ENCODE peak calls at places on chromosomes 7 and 10, in six cellular contexts. P is HTR-8/SVneo; Q is sciatic nerve; D is activated CD4-positive, alpha-beta T cell treated with anti-CD3 and anti-CD28 coated beads, Interleukin-2, amount 10 ng/mL, durations not matched to agents 7 days and 5 days; U is NCI-H1092; Y is lower lobe of right lung. S is an unnamed sample.

GRCh38 chr7:78794101-78794500 is 659.4 kb downstream of the MAGI2 start:
- DNase-seq in Q (no peak), P (no peak), Y (no peak), D (no peak), U (no peak), S (no peak)

GRCh38 chr7:82559203-82559805 is 115.7 kb upstream of the CACNA2D1 start:
- DNase-seq in Q (no peak), Y (no peak), D (no peak), U (peak; percentile 98), P (no peak), S (no peak)

GRCh38 chr10:99357691-99358090 is 28.5 kb downstream of the CNNM1 start:
- DNase-seq in U (no peak), Q (no peak), P (no peak), Y (no peak), D (no peak), S (no peak)

GRCh38 chr7:1087952-1088920 is at the start of gene GPER1:
- DNase-seq in U (no peak), P (no peak), D (no peak), Q (peak; percentile 73), Y (peak; percentile 71), S (no peak)

GRCh38 chr10:71244638-71245419 is 32.5 kb downstream of the UNC5B start:
- DNase-seq in D (no peak), Q (peak; percentile 76), P (no peak), Y (peak; percentile 54), U (no peak), S (no peak)

GRCh38 chr10:119658274-119658673 is 7.1 kb downstream of the BAG3 start:
- DNase-seq in P (peak; percentile 65), Q (peak; percentile 82), D (no peak), U (no peak), Y (peak; percentile 83), S (no peak)

GRCh38 chr7:94380264-94380663 is 14.4 kb upstream of the COL1A2 start:
- DNase-seq in Q (no peak), P (no peak), D (no peak), U (no peak), Y (no peak), S (no peak)

GRCh38 chr7:112546723-112547513 is 66.1 kb downstream of the LSMEM1 start:
- DNase-seq in Q (no peak), P (no peak), Y (no peak), U (no peak), D (no peak), S (peak; percentile 13)

GRCh38 chr7:43700059-43700501 is 29.2 kb downstream of the COA1 start:
- DNase-seq in Y (no peak), Q (no peak), U (peak; percentile 46), D (no peak), P (peak; percentile 42), S (no peak)

GRCh38 chr7:66183700-66184099 is 21.4 kb upstream of the TPST1 start:
- DNase-seq in Y (no peak), P (peak; percentile 25), U (no peak), Q (no peak), D (no peak), S (no peak)

GRCh38 chr7:111107989-111108388 is 17.1 kb downstream of the LRRN3 start:
- DNase-seq in P (no peak), Y (no peak), U (peak; percentile 12), D (no peak), Q (no peak), S (no peak)

GRCh38 chr10:1596482-1596881 is 140.8 kb downstream of the ADARB2 start:
- DNase-seq in U (no peak), Y (no peak), Q (no peak), P (no peak), D (no peak), S (no peak)

GRCh38 chr7:140640727-140641531 is at the start of gene DENND2A:
- DNase-seq in D (no peak), Q (peak; percentile 84), U (peak; percentile 79), P (peak; percentile 55), Y (peak; percentile 61), S (no peak)

GRCh38 chr10:102714621-102715455 is at the start of gene SFXN2:
- DNase-seq in P (no peak), Q (peak; percentile 77), D (peak; percentile 71), U (no peak), Y (peak; percentile 67), S (peak; percentile 56)

GRCh38 chr7:954330-955238 is at the start of gene ADAP1:
- DNase-seq in Q (no peak), D (peak; percentile 33), U (no peak), P (peak; percentile 74), Y (peak; percentile 76), S (no peak)

GRCh38 chr10:62399211-62399610 is 25.0 kb downstream of the ZNF365 start:
- DNase-seq in U (no peak), Q (no peak), D (no peak), Y (no peak), P (no peak), S (no peak)

GRCh38 chr10:129509155-129509554 is 42.1 kb downstream of the MGMT start:
- DNase-seq in P (no peak), D (no peak), Y (no peak), U (no peak), Q (no peak), S (no peak)

GRCh38 chr10:12872577-12872976 is 128.9 kb downstream of the CCDC3 start:
- DNase-seq in Y (no peak), U (no peak), P (no peak), Q (no peak), D (no peak), S (no peak)

GRCh38 chr10:79310217-79310865 is 36.9 kb upstream of the PPIF start:
- DNase-seq in P (no peak), U (no peak), Q (no peak), D (no peak), Y (peak; percentile 35), S (no peak)

GRCh38 chr10:11748866-11749265 is 6.7 kb downstream of the ECHDC3 start:
- DNase-seq in D (no peak), P (no peak), U (no peak), Q (no peak), Y (no peak), S (no peak)

GRCh38 chr7:8190121-8190895 is 71.7 kb downstream of the ICA1 start:
- DNase-seq in D (peak; percentile 80), P (peak; percentile 45), Q (no peak), Y (no peak), U (peak; percentile 34), S (peak; percentile 59)

GRCh38 chr10:59362184-59362966 is at the start of gene FAM13C:
- DNase-seq in U (peak; percentile 30), P (peak; percentile 40), Y (peak; percentile 74), Q (peak; percentile 64), D (no peak), S (no peak)

GRCh38 chr10:53664620-53665019 is 892.0 kb upstream of the MBL2 start:
- DNase-seq in P (no peak), Y (no peak), Q (no peak), D (no peak), U (no peak), S (no peak)

GRCh38 chr7:26868841-26869505 is 4.6 kb upstream of the SKAP2 start:
- DNase-seq in U (no peak), Y (no peak), D (no peak), Q (no peak), P (no peak), S (no peak)